ENCODE peak calls at places on chromosomes 1 and 21, in eight cellular contexts. One of them, this sample, is unnamed.

GRCh38 chr1:203048555-203049051 is 22.3 kb downstream of the PPFIA4 start:
- DNase-seq in heart left ventricle: no peak
- DNase-seq in NCI-H460: no peak
- DNase-seq in neural progenitor cell: peak; percentile 81
- DNase-seq in GM19239: no peak
- DNase-seq in AG09319: no peak
- DNase-seq in skeletal muscle cell: no peak
- DNase-seq in HT1080: no peak
- DNase-seq in this sample: no peak

GRCh38 chr1:181391297-181391905 is 91.9 kb upstream of the CACNA1E start:
- DNase-seq in AG09319: no peak
- DNase-seq in NCI-H460: no peak
- DNase-seq in HT1080: no peak
- DNase-seq in skeletal muscle cell: no peak
- DNase-seq in GM19239: no peak
- DNase-seq in neural progenitor cell: peak; percentile 29
- DNase-seq in heart left ventricle: no peak
- DNase-seq in this sample: no peak

GRCh38 chr21:31609081-31609480 is 50.4 kb upstream of the SOD1 start:
- DNase-seq in neural progenitor cell: peak; percentile 36
- DNase-seq in HT1080: peak; percentile 5
- DNase-seq in skeletal muscle cell: peak; percentile 15
- DNase-seq in AG09319: no peak
- DNase-seq in heart left ventricle: no peak
- DNase-seq in GM19239: no peak
- DNase-seq in NCI-H460: no peak
- DNase-seq in this sample: no peak

GRCh38 chr1:36083635-36084501 is at the start of gene TEKT2:
- DNase-seq in GM19239: no peak
- DNase-seq in NCI-H460: no peak
- DNase-seq in HT1080: no peak
- DNase-seq in AG09319: no peak
- DNase-seq in neural progenitor cell: peak; percentile 96
- DNase-seq in skeletal muscle cell: no peak
- DNase-seq in heart left ventricle: no peak
- DNase-seq in this sample: peak; percentile 57

GRCh38 chr1:16614361-16615252 is 1.2 kb upstream of the NBPF1 start:
- DNase-seq in skeletal muscle cell: no peak
- DNase-seq in GM19239: no peak
- DNase-seq in AG09319: no peak
- DNase-seq in neural progenitor cell: peak; percentile 55
- DNase-seq in HT1080: no peak
- DNase-seq in heart left ventricle: no peak
- DNase-seq in NCI-H460: no peak
- DNase-seq in this sample: peak; percentile 59

GRCh38 chr1:93565496-93566221 is 116.0 kb downstream of the BCAR3 start:
- DNase-seq in NCI-H460: no peak
- DNase-seq in heart left ventricle: no peak
- DNase-seq in HT1080: no peak
- DNase-seq in skeletal muscle cell: no peak
- DNase-seq in GM19239: no peak
- DNase-seq in neural progenitor cell: no peak
- DNase-seq in AG09319: no peak
- DNase-seq in this sample: no peak

GRCh38 chr1:6517435-6517851 is 26.0 kb upstream of the PLEKHG5 start:
- DNase-seq in HT1080: peak; percentile 24
- DNase-seq in NCI-H460: no peak
- DNase-seq in GM19239: no peak
- DNase-seq in heart left ventricle: no peak
- DNase-seq in AG09319: no peak
- DNase-seq in neural progenitor cell: no peak
- DNase-seq in skeletal muscle cell: no peak
- DNase-seq in this sample: no peak

GRCh38 chr1:201528631-201529260 is 10.2 kb upstream of the NAV1 start:
- DNase-seq in NCI-H460: no peak
- DNase-seq in HT1080: peak; percentile 35
- DNase-seq in neural progenitor cell: no peak
- DNase-seq in GM19239: no peak
- DNase-seq in skeletal muscle cell: no peak
- DNase-seq in heart left ventricle: no peak
- DNase-seq in AG09319: no peak
- DNase-seq in this sample: no peak

GRCh38 chr1:167212025-167212424 is 8.7 kb upstream of the POU2F1 start:
- DNase-seq in GM19239: no peak
- DNase-seq in NCI-H460: no peak
- DNase-seq in heart left ventricle: no peak
- DNase-seq in neural progenitor cell: no peak
- DNase-seq in AG09319: no peak
- DNase-seq in HT1080: no peak
- DNase-seq in skeletal muscle cell: no peak
- DNase-seq in this sample: no peak

GRCh38 chr1:60423181-60423780 is 349.7 kb upstream of the C1orf87 start:
- DNase-seq in HT1080: no peak
- DNase-seq in NCI-H460: no peak
- DNase-seq in heart left ventricle: no peak
- DNase-seq in AG09319: no peak
- DNase-seq in skeletal muscle cell: no peak
- DNase-seq in neural progenitor cell: no peak
- DNase-seq in GM19239: no peak
- DNase-seq in this sample: no peak

GRCh38 chr1:109636201-109636952 is 16.7 kb downstream of the AMPD2 start:
- DNase-seq in HT1080: peak; percentile 51
- DNase-seq in GM19239: no peak
- DNase-seq in neural progenitor cell: no peak
- DNase-seq in NCI-H460: peak; percentile 48
- DNase-seq in heart left ventricle: no peak
- DNase-seq in skeletal muscle cell: no peak
- DNase-seq in AG09319: no peak
- DNase-seq in this sample: peak; percentile 63

GRCh38 chr1:164624393-164624792 is 65.4 kb downstream of the PBX1 start:
- DNase-seq in GM19239: no peak
- DNase-seq in skeletal muscle cell: no peak
- DNase-seq in neural progenitor cell: no peak
- DNase-seq in heart left ventricle: no peak
- DNase-seq in HT1080: no peak
- DNase-seq in NCI-H460: no peak
- DNase-seq in AG09319: no peak
- DNase-seq in this sample: no peak

GRCh38 chr1:232704694-232705680 is 75.1 kb upstream of the SIPA1L2 start:
- DNase-seq in neural progenitor cell: no peak
- DNase-seq in GM19239: no peak
- DNase-seq in AG09319: peak; percentile 51
- DNase-seq in NCI-H460: peak; percentile 64
- DNase-seq in skeletal muscle cell: peak; percentile 76
- DNase-seq in HT1080: peak; percentile 77
- DNase-seq in heart left ventricle: no peak
- DNase-seq in this sample: peak; percentile 66

GRCh38 chr1:158969855-158970254 is 38.5 kb downstream of the PYHIN1 start:
- DNase-seq in HT1080: no peak
- DNase-seq in GM19239: no peak
- DNase-seq in heart left ventricle: no peak
- DNase-seq in skeletal muscle cell: no peak
- DNase-seq in neural progenitor cell: no peak
- DNase-seq in AG09319: no peak
- DNase-seq in NCI-H460: no peak
- DNase-seq in this sample: no peak

GRCh38 chr1:214494706-214495105 is 56.7 kb downstream of the PTPN14 start:
- DNase-seq in HT1080: peak; percentile 80
- DNase-seq in AG09319: no peak
- DNase-seq in GM19239: no peak
- DNase-seq in neural progenitor cell: no peak
- DNase-seq in skeletal muscle cell: no peak
- DNase-seq in heart left ventricle: no peak
- DNase-seq in NCI-H460: no peak
- DNase-seq in this sample: no peak